ENCODE peak calls at places on chromosomes 3 and 15, in nine cellular contexts. Q, I, G, J, B, A, W, K and L are unnamed samples.

GRCh38 chr3:141477224-141477623 is 9.6 kb upstream of the RASA2 start:
- DNase-seq in G (peak; percentile 72), I (peak; percentile 96), A (peak; percentile 59), J (no peak), K (no peak), B (peak; percentile 97), W (peak; percentile 94), Q (no peak), L (no peak)

GRCh38 chr15:71278989-71279756 is 163.9 kb downstream of the THSD4 start:
- DNase-seq in I (peak; percentile 98), Q (no peak), G (peak; percentile 76), B (peak; percentile 97), W (peak; percentile 76), K (peak; percentile 41), A (no peak), J (no peak), L (no peak)

GRCh38 chr3:111717601-111718000 is 122.5 kb upstream of the ZBED2 start:
- DNase-seq in B (peak; percentile 88), K (peak; percentile 60), G (peak; percentile 87), J (peak; percentile 63), A (peak; percentile 88), Q (no peak), I (peak; percentile 92), W (peak; percentile 93), L (peak; percentile 33)

GRCh38 chr3:31462050-31462569 is 70.6 kb upstream of the STT3B start:
- DNase-seq in I (peak; percentile 22), J (peak; percentile 84), A (no peak), G (no peak), K (peak; percentile 76), B (no peak), Q (no peak), W (peak; percentile 25), L (no peak)

GRCh38 chr3:134473868-134474546 is 11.8 kb downstream of the ANAPC13 start:
- DNase-seq in B (peak; percentile 81), K (peak; percentile 64), J (peak; percentile 66), A (peak; percentile 90), I (peak; percentile 87), G (peak; percentile 57), Q (no peak), W (peak; percentile 86), L (peak; percentile 45)

GRCh38 chr3:28080716-28081115 is 160.7 kb upstream of the CMC1 start:
- DNase-seq in I (no peak), K (no peak), A (no peak), J (no peak), G (no peak), Q (no peak), B (no peak), W (no peak), L (no peak)

GRCh38 chr3:154428369-154429206 is 1.4 kb downstream of the GPR149 start:
- DNase-seq in B (no peak), J (no peak), K (no peak), Q (no peak), W (no peak), I (no peak), A (no peak), G (no peak), L (peak; percentile 1)

GRCh38 chr15:33279613-33280205 is 31.1 kb upstream of the RYR3 start:
- DNase-seq in K (no peak), A (no peak), Q (no peak), J (no peak), I (peak; percentile 62), B (peak; percentile 40), W (peak; percentile 87), G (peak; percentile 30), L (no peak)

GRCh38 chr3:15121936-15122335 is 23.0 kb upstream of the RBSN start:
- DNase-seq in A (no peak), J (no peak), B (no peak), G (no peak), K (no peak), W (no peak), Q (no peak), I (no peak), L (no peak)

GRCh38 chr3:48433472-48434118 is 3.7 kb upstream of the PLXNB1 start:
- DNase-seq in K (no peak), W (peak; percentile 78), I (no peak), A (no peak), G (no peak), J (no peak), Q (no peak), B (peak; percentile 72), L (no peak)

GRCh38 chr3:38640661-38641441 is 8.6 kb downstream of the SCN5A start:
- DNase-seq in A (no peak), W (no peak), I (no peak), J (no peak), Q (no peak), B (no peak), G (no peak), K (no peak), L (peak; percentile 22)

GRCh38 chr15:81001180-81002003 is 669 bp downstream of the TLNRD1 start:
- DNase-seq in G (no peak), J (peak; percentile 46), I (peak; percentile 64), B (peak; percentile 39), Q (no peak), W (peak; percentile 68), K (peak; percentile 23), A (peak; percentile 28), L (no peak)

GRCh38 chr15:49918106-49918505 is 200.9 kb downstream of the ATP8B4 start:
- DNase-seq in B (peak; percentile 70), A (no peak), Q (no peak), K (no peak), I (peak; percentile 67), G (no peak), W (peak; percentile 30), J (no peak), L (no peak)

GRCh38 chr3:141085331-141086047 is 34.3 kb downstream of the SPSB4 start:
- DNase-seq in A (no peak), J (no peak), W (no peak), G (no peak), B (no peak), I (no peak), K (no peak), Q (no peak), L (no peak)

GRCh38 chr15:41876007-41876406 is 17.8 kb downstream of the SPTBN5 start:
- DNase-seq in K (no peak), A (no peak), Q (no peak), G (no peak), I (no peak), W (no peak), B (no peak), J (no peak), L (no peak)

GRCh38 chr3:187125319-187126031 is 13.8 kb downstream of the RPL39L start:
- DNase-seq in I (no peak), G (no peak), A (no peak), W (no peak), K (no peak), J (no peak), Q (no peak), B (no peak), L (no peak)

GRCh38 chr15:39627456-39628130 is 46.7 kb downstream of the THBS1 start:
- DNase-seq in W (no peak), I (no peak), Q (no peak), B (no peak), K (no peak), A (no peak), G (no peak), J (no peak), L (no peak)

GRCh38 chr15:39624806-39625205 is 43.9 kb downstream of the THBS1 start:
- DNase-seq in I (peak; percentile 92), K (no peak), Q (no peak), A (peak; percentile 21), W (peak; percentile 90), B (peak; percentile 93), J (peak; percentile 84), G (peak; percentile 84), L (no peak)